ENCODE peak calls at places on chromosomes 12 and 14, in nine cellular contexts. O, W, A, X, Z, M, R, E and V are unnamed samples.

GRCh38 chr14:61119006-61119405 is 138.0 kb downstream of the SLC38A6 start:
- DNase-seq in W (no peak), O (no peak), R (no peak), E (peak; percentile 15), M (no peak), A (no peak), X (no peak), Z (no peak), V (no peak)

GRCh38 chr12:48615681-48616080 is 45.8 kb upstream of the LALBA start:
- DNase-seq in M (no peak), Z (no peak), O (no peak), A (no peak), X (no peak), R (no peak), W (no peak), E (no peak), V (no peak)

GRCh38 chr12:53378705-53379388 is 1.1 kb upstream of the SP1 start:
- DNase-seq in R (no peak), X (no peak), O (no peak), Z (no peak), E (no peak), W (no peak), A (no peak), M (no peak), V (no peak)

GRCh38 chr12:101847325-101847724 is 16.6 kb upstream of the GNPTAB start:
- DNase-seq in O (no peak), A (no peak), Z (no peak), R (no peak), M (no peak), W (no peak), X (no peak), E (no peak), V (no peak)

GRCh38 chr12:15322164-15323054 is at the start of gene PTPRO:
- DNase-seq in E (peak; percentile 83), X (peak; percentile 56), O (peak; percentile 5), A (no peak), Z (no peak), R (no peak), M (peak; percentile 14), W (peak; percentile 17), V (no peak)

GRCh38 chr12:21921436-21921835 is 19.8 kb downstream of the ABCC9 start:
- DNase-seq in W (no peak), E (no peak), Z (no peak), X (no peak), M (no peak), R (no peak), O (no peak), A (no peak), V (no peak)

GRCh38 chr12:58877243-58877743 is 43.0 kb downstream of the LRIG3 start:
- DNase-seq in W (no peak), R (no peak), A (no peak), M (peak; percentile 95), X (no peak), O (no peak), E (no peak), Z (no peak), V (no peak)

GRCh38 chr14:31265701-31266398 is 58.3 kb upstream of the HECTD1 start:
- DNase-seq in X (no peak), O (no peak), R (no peak), E (no peak), M (peak; percentile 31), Z (no peak), W (no peak), A (no peak), V (no peak)

GRCh38 chr14:65470404-65470880 is 57.9 kb downstream of the FUT8 start:
- DNase-seq in O (peak; percentile 48), E (peak; percentile 29), R (no peak), A (no peak), W (no peak), Z (no peak), M (no peak), X (no peak), V (no peak)

GRCh38 chr12:48296586-48297396 is 53.9 kb downstream of the ZNF641 start:
- DNase-seq in Z (peak; percentile 80), R (peak; percentile 80), E (peak; percentile 88), M (peak; percentile 80), X (peak; percentile 87), O (peak; percentile 13), A (peak; percentile 55), W (peak; percentile 69), V (peak; percentile 12)

GRCh38 chr12:98820005-98820404 is 174.9 kb downstream of the APAF1 start:
- DNase-seq in W (no peak), O (no peak), A (no peak), E (peak; percentile 54), X (no peak), M (no peak), Z (no peak), R (no peak), V (no peak)

GRCh38 chr14:26217778-26218177 is 380.1 kb downstream of the NOVA1 start:
- DNase-seq in E (no peak), X (no peak), Z (no peak), A (no peak), W (no peak), R (no peak), O (no peak), M (no peak), V (no peak)

GRCh38 chr12:46266382-46266791 is 2.5 kb downstream of the SLC38A1 start:
- DNase-seq in R (no peak), O (no peak), M (peak; percentile 56), X (no peak), E (peak; percentile 36), Z (no peak), A (peak; percentile 63), W (no peak), V (peak; percentile 67)

GRCh38 chr12:66044731-66045130 is 85.8 kb downstream of the LLPH start:
- DNase-seq in E (no peak), O (no peak), Z (no peak), R (no peak), X (no peak), M (peak; percentile 72), A (no peak), W (no peak), V (no peak)

GRCh38 chr14:23631234-23631633 is 4.9 kb upstream of the DHRS2 start:
- DNase-seq in E (no peak), Z (no peak), M (no peak), R (no peak), W (no peak), O (no peak), X (no peak), A (no peak), V (no peak)

GRCh38 chr14:76842414-76842813 is 16.2 kb downstream of the LRRC74A start:
- DNase-seq in A (no peak), W (no peak), R (no peak), E (no peak), O (no peak), M (no peak), Z (no peak), X (no peak), V (no peak)

GRCh38 chr12:109697877-109698468 is 15.7 kb upstream of the FAM222A start:
- DNase-seq in W (no peak), X (no peak), E (peak; percentile 39), O (no peak), R (no peak), Z (no peak), A (no peak), M (no peak), V (no peak)

DNA sequence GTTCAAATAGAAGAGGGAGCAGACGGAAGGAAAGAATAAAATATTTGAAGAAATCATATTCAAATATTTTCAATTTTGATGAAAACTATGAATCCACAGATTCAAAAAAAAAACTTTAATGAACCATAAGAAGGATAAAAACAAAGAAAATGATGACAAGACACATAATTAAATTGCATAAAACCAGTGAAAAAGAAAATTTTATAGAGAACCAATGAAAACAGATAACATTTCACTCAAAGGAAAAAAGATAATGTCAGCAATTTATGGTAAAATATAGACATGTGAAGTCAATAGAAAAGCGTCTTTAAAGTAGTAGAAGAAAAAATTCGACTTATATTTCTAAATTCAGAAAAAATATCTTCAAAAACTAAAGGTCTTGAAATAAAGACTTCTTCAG is 546.5 kb upstream of the ATXN7L3B start:
- DNase-seq in R (no peak), Z (no peak), O (no peak), W (no peak), X (no peak), M (no peak), A (no peak), E (no peak), V (no peak)
- H3K4me3 ChIP-seq in R (no peak overlapping the region), Z (no peak overlapping the region), O (no peak overlapping the region), W (no peak overlapping the region), X (no peak overlapping the region), M (no peak overlapping the region), A (no peak overlapping the region), E (no peak overlapping the region), V (no peak overlapping the region)

GRCh38 chr14:21642683-21643082 is 7.9 kb upstream of the OR10G2 start:
- DNase-seq in X (no peak), W (no peak), R (no peak), E (no peak), M (no peak), Z (no peak), A (no peak), O (no peak), V (no peak)
- H3K4me3 ChIP-seq in X (no peak overlapping the region), W (no peak overlapping the region), R (no peak overlapping the region), E (no peak overlapping the region), M (no peak overlapping the region), Z (no peak overlapping the region), A (no peak overlapping the region), O (no peak overlapping the region), V (no peak overlapping the region)

DNA sequence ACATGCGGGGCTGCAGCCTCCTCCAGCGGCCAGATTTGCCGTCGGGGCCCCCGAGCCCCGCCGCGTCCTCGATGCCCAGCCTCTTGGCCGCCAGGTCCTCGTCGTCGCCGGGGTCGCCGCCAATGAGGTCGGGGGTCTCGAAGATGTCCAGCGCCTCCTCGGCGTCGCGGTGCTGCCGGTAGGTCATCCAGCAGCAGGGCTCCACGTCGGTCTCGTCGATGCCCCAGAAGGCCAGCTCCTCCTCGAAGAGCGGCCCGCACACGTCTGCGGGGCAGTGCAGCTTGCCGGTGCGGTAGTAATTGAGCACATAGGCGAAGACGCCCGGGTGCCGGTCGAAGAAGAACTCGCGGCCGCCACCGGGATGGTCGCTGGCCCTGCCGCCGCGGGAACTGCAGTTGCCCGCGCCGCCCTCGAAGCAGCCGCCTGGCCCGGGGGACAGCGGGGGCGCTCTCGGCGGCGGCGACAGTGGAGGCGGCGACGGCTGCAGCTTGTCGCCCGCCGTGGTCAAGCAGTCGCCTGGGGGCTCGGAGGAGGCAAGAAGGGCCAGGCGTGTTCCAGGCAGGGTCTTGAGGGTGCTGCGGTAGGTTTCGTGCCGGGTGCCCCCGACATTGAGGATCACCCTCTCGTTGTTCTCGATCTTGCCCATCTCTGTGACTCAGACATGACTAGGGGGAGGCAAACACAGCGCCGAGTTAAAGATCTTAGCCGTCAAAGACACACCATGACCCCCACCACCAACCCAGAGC is 2.1 kb downstream of the KCNC2 start:
- DNase-seq in X (peak; percentile 41), A (no peak), W (no peak), M (no peak), R (no peak), O (no peak), E (peak; percentile 71), Z (no peak), V (no peak)
- H3K4me3 ChIP-seq in X (no peak overlapping the region), A (no peak overlapping the region), W (no peak overlapping the region), M (no peak overlapping the region), R (no peak overlapping the region), O (no peak overlapping the region), E (peak overlapping the region; percentile 43), Z (no peak overlapping the region), V (no peak overlapping the region)

GRCh38 chr12:124543052-124543590 is 24.3 kb downstream of the NCOR2 start:
- DNase-seq in X (peak; percentile 70), E (no peak), R (no peak), M (peak; percentile 53), Z (no peak), O (no peak), A (peak; percentile 63), W (peak; percentile 51), V (no peak)
- H3K4me3 ChIP-seq in X (no peak overlapping the region), E (no peak overlapping the region), R (no peak overlapping the region), M (no peak overlapping the region), Z (peak overlapping the region; percentile 10), O (no peak overlapping the region), A (no peak overlapping the region), W (peak overlapping the region; percentile 23), V (no peak overlapping the region)

GRCh38 chr14:104135121-104135903 is 3.1 kb upstream of the KIF26A start:
- DNase-seq in W (no peak), Z (peak; percentile 5), R (no peak), E (peak; percentile 89), A (peak; percentile 27), X (peak; percentile 66), O (no peak), M (peak; percentile 25), V (no peak)
- H3K4me3 ChIP-seq in W (no peak overlapping the region), Z (no peak overlapping the region), R (no peak overlapping the region), E (peak overlapping the region; percentile 46), A (no peak overlapping the region), X (no peak overlapping the region), O (no peak overlapping the region), M (no peak overlapping the region), V (no peak overlapping the region)